ENCODE peak calls at places on chromosomes 5 and 9, in eight cellular contexts. L is psoas muscle; U is thyroid gland; W is right atrium auricular region; F is tibial artery; P is Calu3; H is NCI-H1105; M is activated T-cell treated with anti-CD3 and anti-CD28 coated beads, Interleukin-2, amount 50 U/mL, for 1 hour. D is an unnamed sample.

GRCh38 chr9:134406366-134407122 is 80.3 kb downstream of the RXRA start:
- DNase-seq in L (no peak), U (peak; percentile 92), W (peak; percentile 75), F (peak; percentile 91), P (no peak), H (no peak), M (no peak), D (no peak)

GRCh38 chr5:6820851-6821479 is 107.7 kb downstream of the TENT4A start:
- DNase-seq in L (no peak), U (peak; percentile 41), W (no peak), F (no peak), P (peak; percentile 69), H (peak; percentile 59), M (peak; percentile 34), D (peak; percentile 67)

GRCh38 chr5:176203086-176203485 is 35.1 kb upstream of the SIMC1 start:
- DNase-seq in L (no peak), U (no peak), W (no peak), F (no peak), P (no peak), H (no peak), M (no peak), D (no peak)

GRCh38 chr9:112180387-112180881 is 5.3 kb upstream of the SUSD1 start:
- DNase-seq in L (no peak), U (no peak), W (no peak), F (no peak), P (no peak), H (no peak), M (no peak), D (no peak)

GRCh38 chr5:14659821-14660607 is 4.5 kb upstream of the OTULIN start:
- DNase-seq in L (no peak), U (no peak), W (no peak), F (no peak), P (no peak), H (no peak), M (no peak), D (no peak)

GRCh38 chr9:38024036-38024681 is 44.9 kb downstream of the SHB start:
- DNase-seq in L (peak; percentile 84), U (peak; percentile 87), W (no peak), F (peak; percentile 76), P (no peak), H (peak; percentile 58), M (no peak), D (no peak)

GRCh38 chr9:19513671-19514275 is 105.0 kb downstream of the ACER2 start:
- DNase-seq in L (no peak), U (no peak), W (no peak), F (no peak), P (no peak), H (no peak), M (no peak), D (no peak)

GRCh38 chr5:18720002-18720401 is 1085.7 kb downstream of the TAF11L14 start:
- DNase-seq in L (no peak), U (no peak), W (no peak), F (no peak), P (no peak), H (no peak), M (no peak), D (no peak)

GRCh38 chr5:100590867-100591266 is 55.7 kb downstream of the FAM174A start:
- DNase-seq in L (no peak), U (no peak), W (no peak), F (no peak), P (no peak), H (no peak), M (no peak), D (no peak)

GRCh38 chr5:37837101-37838032 is 2.5 kb downstream of the GDNF start:
- DNase-seq in L (peak; percentile 87), U (peak; percentile 64), W (peak; percentile 85), F (peak; percentile 78), P (peak; percentile 60), H (peak; percentile 43), M (peak; percentile 35), D (peak; percentile 81)

GRCh38 chr5:136249678-136250266 is 56.8 kb upstream of the SMIM32 start:
- DNase-seq in L (peak; percentile 64), U (peak; percentile 79), W (no peak), F (no peak), P (peak; percentile 71), H (peak; percentile 17), M (no peak), D (no peak)

GRCh38 chr5:176810687-176811501 is 535 bp downstream of the UNC5A start:
- DNase-seq in L (no peak), U (no peak), W (no peak), F (no peak), P (peak; percentile 37), H (no peak), M (no peak), D (no peak)

GRCh38 chr5:87151547-87151946 is 116.1 kb upstream of the RASA1 start:
- DNase-seq in L (no peak), U (no peak), W (no peak), F (no peak), P (no peak), H (no peak), M (no peak), D (no peak)

GRCh38 chr9:135926402-135927194 is 19.3 kb upstream of the CAMSAP1 start:
- DNase-seq in L (peak; percentile 94), U (no peak), W (no peak), F (peak; percentile 74), P (peak; percentile 87), H (no peak), M (no peak), D (peak; percentile 45)

GRCh38 chr9:35311891-35312639 is 150.3 kb downstream of the UNC13B start:
- DNase-seq in L (peak; percentile 56), U (no peak), W (no peak), F (no peak), P (no peak), H (no peak), M (no peak), D (no peak)

GRCh38 chr9:84062538-84062937 is 81.9 kb downstream of the RMI1 start:
- DNase-seq in L (peak; percentile 82), U (no peak), W (no peak), F (no peak), P (no peak), H (no peak), M (no peak), D (no peak)

GRCh38 chr5:52922384-52922783 is 66.8 kb upstream of the ITGA2 start:
- DNase-seq in L (no peak), U (no peak), W (no peak), F (no peak), P (peak; percentile 81), H (no peak), M (no peak), D (no peak)

GRCh38 chr9:111843971-111844370 is 49.2 kb upstream of the SHOC1 start:
- DNase-seq in L (no peak), U (no peak), W (no peak), F (no peak), P (peak; percentile 9), H (no peak), M (no peak), D (no peak)

GRCh38 chr9:70085241-70085640 is 41.6 kb downstream of the MAMDC2 start:
- DNase-seq in L (no peak), U (no peak), W (no peak), F (no peak), P (no peak), H (no peak), M (no peak), D (no peak)

GRCh38 chr9:94034511-94034910 is 49.8 kb upstream of the PTPDC1 start:
- DNase-seq in L (no peak), U (no peak), W (no peak), F (no peak), P (no peak), H (no peak), M (no peak), D (no peak)

GRCh38 chr5:176578391-176578808 is 29.3 kb downstream of the CDHR2 start:
- DNase-seq in L (no peak), U (peak; percentile 77), W (no peak), F (no peak), P (peak; percentile 28), H (no peak), M (peak; percentile 48), D (no peak)

GRCh38 chr9:136143215-136144001 is 24.7 kb upstream of the TMEM250 start:
- DNase-seq in L (peak; percentile 46), U (peak; percentile 15), W (no peak), F (no peak), P (peak; percentile 45), H (no peak), M (no peak), D (no peak)

GRCh38 chr9:123718188-123718587 is 211.7 kb downstream of the DENND1A start:
- DNase-seq in L (no peak), U (no peak), W (no peak), F (no peak), P (no peak), H (no peak), M (no peak), D (no peak)

GRCh38 chr9:79224672-79225433 is 346.9 kb upstream of the TLE4 start:
- DNase-seq in L (no peak), U (no peak), W (no peak), F (no peak), P (no peak), H (no peak), M (no peak), D (no peak)

GRCh38 chr5:41115281-41115680 is 44.1 kb upstream of the MROH2B start:
- DNase-seq in L (no peak), U (no peak), W (no peak), F (no peak), P (no peak), H (no peak), M (no peak), D (no peak)

GRCh38 chr9:92950359-92950955 is 3.1 kb downstream of the FGD3 start:
- DNase-seq in L (no peak), U (no peak), W (no peak), F (no peak), P (no peak), H (no peak), M (no peak), D (no peak)

GRCh38 chr9:113993838-113994540 is 84.1 kb downstream of the AMBP start:
- DNase-seq in L (peak; percentile 93), U (peak; percentile 98), W (peak; percentile 94), F (peak; percentile 96), P (no peak), H (peak; percentile 83), M (no peak), D (peak; percentile 14)

GRCh38 chr9:93061791-93062299 is 3.3 kb downstream of the SUSD3 start:
- DNase-seq in L (no peak), U (no peak), W (no peak), F (no peak), P (peak; percentile 7), H (no peak), M (no peak), D (no peak)

GRCh38 chr5:463952-464351 is 21.0 kb downstream of the EXOC3 start:
- DNase-seq in L (peak; percentile 50), U (no peak), W (no peak), F (no peak), P (no peak), H (no peak), M (peak; percentile 73), D (peak; percentile 58)

GRCh38 chr9:2281031-2281802 is 266.1 kb downstream of the SMARCA2 start:
- DNase-seq in L (no peak), U (no peak), W (no peak), F (no peak), P (peak; percentile 4), H (no peak), M (no peak), D (no peak)

GRCh38 chr9:12290166-12290869 is 402.9 kb upstream of the TYRP1 start:
- DNase-seq in L (peak; percentile 36), U (no peak), W (no peak), F (no peak), P (no peak), H (no peak), M (no peak), D (no peak)

D was measured in activated naive CD8-positive, alpha-beta T cell treated with anti-CD3 and anti-CD28 coated beads, Interleukin-2, amount 10 ng/mL, durations not matched to agents 7 days and 5 days.